ENCODE peak calls at places on chromosomes 7 and 10, in eight cellular contexts. K is cardiac muscle cell; X is effector memory CD4-positive, alpha-beta T cell; M is right cardiac atrium; I is psoas muscle; F is left ventricle myocardium inferior; N is IMR-90; J is colonic mucosa. W is an unnamed sample. For H3K4me1, the result is how much of the 10 kb centered on the place peaks cover.

GRCh38 chr7:44155191-44156185 is 14.4 kb upstream of the MYL7 start:
- DNase-seq in J (no peak), I (no peak), N (no peak), M (no peak), X (no peak), F (no peak), K (no peak), W (no peak)

GRCh38 chr10:62632071-62632809 is 172.3 kb upstream of the ADO start:
- DNase-seq in N (no peak), M (peak), I (no peak), X (peak), K (no peak), J (no peak), F (peak), W (peak)

GRCh38 chr7:137546671-137547070 is 203.1 kb upstream of the PTN start:
- DNase-seq in J (no peak), F (no peak), X (no peak), K (no peak), M (no peak), N (peak), I (no peak), W (no peak)

GRCh38 chr10:70656489-70656888 is 15.8 kb upstream of the ADAMTS14 start:
- DNase-seq in N (peak), F (no peak), I (no peak), X (no peak), K (no peak), J (no peak), M (no peak), W (no peak)

GRCh38 chr10:133307776-133308430 is 769 bp downstream of the TUBGCP2 start:
- DNase-seq in J (peak), M (peak), F (peak), K (peak), X (peak), N (peak), I (peak), W (peak)

GRCh38 chr7:51297986-51298385 is 18.6 kb downstream of the COBL start:
- DNase-seq in X (no peak), N (no peak), M (no peak), F (no peak), K (no peak), J (peak), I (no peak), W (no peak)

GRCh38 chr7:155798673-155799439 is 13.4 kb downstream of the SHH start:
- DNase-seq in K (no peak), F (no peak), J (no peak), N (no peak), X (no peak), I (no peak), M (peak), W (peak)

GRCh38 chr10:52949899-52950298 is 177.3 kb upstream of the MBL2 start:
- DNase-seq in J (no peak), M (peak), I (no peak), X (no peak), F (no peak), N (no peak), K (peak), W (no peak)

GRCh38 chr7:155257482-155258232 is 40.0 kb upstream of the INSIG1 start:
- DNase-seq in M (peak), K (no peak), X (no peak), F (peak), I (peak), N (no peak), J (no peak), W (no peak)

GRCh38 chr10:113297226-113297625 is 255.6 kb upstream of the HABP2 start:
- DNase-seq in X (no peak), I (no peak), F (no peak), K (no peak), M (no peak), J (no peak), N (peak), W (no peak)

GRCh38 chr7:50853311-50853710 is 70.6 kb upstream of the GRB10 start:
- DNase-seq in K (no peak), J (no peak), X (no peak), M (no peak), F (no peak), N (no peak), I (no peak), W (no peak)

GRCh38 chr10:114631678-114632417 is 26.2 kb downstream of the ABLIM1 start:
- DNase-seq in M (peak), F (peak), X (no peak), K (peak), J (peak), N (no peak), I (peak), W (no peak)

GRCh38 chr7:151020231-151020630 is 4.1 kb downstream of the ATG9B start:
- DNase-seq in K (no peak), N (no peak), J (no peak), M (no peak), F (no peak), I (no peak), X (no peak), W (no peak)

GRCh38 chr10:103153765-103154197 is 39.3 kb downstream of the NT5C2 start:
- DNase-seq in N (peak), X (no peak), I (no peak), F (no peak), J (no peak), K (no peak), M (no peak), W (no peak)

GRCh38 chr10:124477614-124478363 is 16.2 kb downstream of the LHPP start:
- DNase-seq in F (no peak), X (no peak), J (no peak), M (no peak), K (peak), I (no peak), N (no peak), W (no peak)

GRCh38 chr10:10196701-10197100 is 821.0 kb upstream of the CELF2 start:
- DNase-seq in K (no peak), J (no peak), F (no peak), N (no peak), I (no peak), M (no peak), X (no peak), W (no peak)

GRCh38 chr7:95622859-95623258 is 26.5 kb upstream of the PDK4 start:
- DNase-seq in K (no peak), F (no peak), I (no peak), N (no peak), M (no peak), J (no peak), X (no peak), W (no peak)

GRCh38 chr10:82942572-82943091 is 1067.6 kb downstream of the NRG3 start:
- DNase-seq in I (peak), F (peak), J (no peak), M (peak), N (no peak), K (no peak), X (no peak), W (no peak)

GRCh38 chr7:73482746-73483145 is 39.3 kb downstream of the BAZ1B start:
- DNase-seq in F (no peak), J (no peak), M (no peak), N (no peak), I (no peak), K (no peak), X (no peak), W (no peak)

GRCh38 chr7:101934618-101935017 is 117.2 kb downstream of the CUX1 start:
- DNase-seq in K (no peak), J (peak), F (no peak), I (no peak), X (no peak), N (no peak), M (peak), W (no peak)

GRCh38 chr7:98368721-98369120 is 32.2 kb downstream of the BAIAP2L1 start:
- DNase-seq in I (no peak), K (no peak), N (peak), J (no peak), M (no peak), X (no peak), F (no peak), W (no peak)

GRCh38 chr10:112115781-112116385 is 67.7 kb downstream of the GPAM start:
- DNase-seq in I (no peak), J (peak), M (no peak), K (peak), F (no peak), N (peak), X (no peak), W (peak)

GRCh38 chr10:70132098-70133029 is at the start of gene AIFM2:
- DNase-seq in X (no peak), N (peak), F (peak), J (peak), M (peak), K (peak), I (peak), W (peak)

GRCh38 chr10:103691723-103692380 is 163.5 kb downstream of the SH3PXD2A start:
- DNase-seq in J (no peak), I (no peak), X (no peak), N (peak), M (no peak), F (no peak), K (no peak), W (no peak)

GRCh38 chr10:132377326-132377725 is 19.7 kb upstream of the PWWP2B start:
- DNase-seq in F (no peak), N (no peak), I (no peak), M (peak), J (no peak), X (no peak), K (no peak), W (no peak)

GRCh38 chr7:28754027-28754426 is 204.1 kb downstream of the TRIL start:
- DNase-seq in K (no peak), M (peak), I (no peak), F (no peak), N (peak), J (no peak), X (no peak), W (no peak)

GRCh38 chr10:124172241-124172661 is 78.9 kb upstream of the CHST15 start:
- DNase-seq in M (no peak), F (no peak), J (peak), K (no peak), X (no peak), N (no peak), I (no peak), W (no peak)

GRCh38 chr10:132836248-132836831 is 50.4 kb upstream of the NKX6-2 start:
- DNase-seq in M (peak), K (no peak), N (no peak), F (peak), X (no peak), J (no peak), I (peak), W (no peak)

GRCh38 chr10:86670290-86670811 is 2.0 kb downstream of the LDB3 start:
- DNase-seq in X (no peak), M (no peak), I (peak), N (no peak), F (no peak), J (no peak), K (peak), W (no peak)

GRCh38 chr10:87618470-87619423 is 40.9 kb upstream of the PAPSS2 start:
- DNase-seq in N (peak), K (no peak), M (no peak), I (no peak), F (no peak), X (no peak), J (peak), W (no peak)

GRCh38 chr10:79185796-79186374 is 117.1 kb downstream of the ZMIZ1 start:
- DNase-seq in N (no peak), I (no peak), X (no peak), J (no peak), M (peak), K (no peak), F (no peak), W (no peak)

GRCh38 chr10:130749911-130750310 is 561.6 kb downstream of the TCERG1L start:
- DNase-seq in F (no peak), I (no peak), N (no peak), X (no peak), K (no peak), J (no peak), M (no peak), W (no peak)

GRCh38 chr10:52541082-52541481 is 227.0 kb downstream of the DKK1 start:
- DNase-seq in J (no peak), M (no peak), I (no peak), X (no peak), F (no peak), N (peak), K (no peak), W (no peak)

GRCh38 chr7:151377406-151377805 is 32.4 kb downstream of the WDR86 start:
- DNase-seq in I (no peak), J (no peak), F (no peak), K (no peak), N (no peak), X (no peak), M (no peak), W (no peak)

DNA sequence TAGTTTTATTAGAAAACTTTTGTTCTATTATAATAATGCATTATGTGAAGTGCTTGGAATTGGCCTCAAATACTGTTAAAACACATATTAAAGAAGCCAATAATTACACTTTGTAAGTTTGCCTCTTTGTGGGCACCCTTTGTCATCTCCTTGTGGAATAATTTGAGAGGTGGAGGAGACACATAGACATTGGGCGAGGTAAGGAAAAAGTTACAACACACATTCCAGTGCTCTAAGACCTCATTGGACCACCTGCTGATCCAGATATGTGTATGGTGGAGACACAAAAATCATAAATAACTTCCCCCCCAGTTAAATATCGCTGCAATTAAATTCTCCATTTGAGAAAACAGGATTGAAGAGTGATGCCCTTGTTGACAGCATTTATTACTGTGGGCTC is 511.8 kb downstream of the GFRA1 start:
- DNase-seq in X (no peak), F (no peak), J (no peak), K (no peak), M (no peak), N (no peak), I (no peak), W (no peak)
- H3K27ac ChIP-seq in X (no peak), F (no peak), J (no peak), K (no peak), M (no peak), N (no peak), I (no peak), W (no peak)

GRCh38 chr10:119996944-119997343 is 104.4 kb downstream of the SEC23IP start:
- DNase-seq in I (no peak), X (no peak), M (no peak), N (no peak), F (no peak), K (no peak), J (no peak), W (no peak)

GRCh38 chr10:119991816-119992215 is 99.3 kb downstream of the SEC23IP start:
- DNase-seq in X (no peak), N (no peak), J (no peak), K (no peak), M (no peak), I (no peak), F (no peak), W (no peak)

GRCh38 chr10:119997429-119997828 is 104.9 kb downstream of the SEC23IP start:
- DNase-seq in F (no peak), K (no peak), N (no peak), I (no peak), X (no peak), J (no peak), M (no peak), W (no peak)
- H3K4me1 ChIP-seq in F (under half), K (under half), N (under half), I (under half), X (under half), J (under half), M (under half), W (under half)

GRCh38 chr10:58627392-58627791 is 114.7 kb downstream of the BICC1 start:
- DNase-seq in M (no peak), X (no peak), N (no peak), K (no peak), F (no peak), I (no peak), J (no peak), W (no peak)

GRCh38 chr10:58631715-58632114 is 119.0 kb downstream of the BICC1 start:
- DNase-seq in M (no peak), N (no peak), J (no peak), I (no peak), X (no peak), K (no peak), F (no peak), W (no peak)

GRCh38 chr10:58637372-58637771 is 124.7 kb downstream of the BICC1 start:
- DNase-seq in I (no peak), M (no peak), F (no peak), X (no peak), K (no peak), J (peak), N (no peak), W (no peak)

GRCh38 chr10:58632211-58632610 is 119.5 kb downstream of the BICC1 start:
- DNase-seq in N (no peak), I (no peak), F (no peak), M (no peak), X (no peak), J (no peak), K (no peak), W (no peak)
- H3K27ac ChIP-seq in N (no peak), I (no peak), F (no peak), M (no peak), X (no peak), J (no peak), K (no peak), W (no peak)

GRCh38 chr10:11263039-11263345 is 245.3 kb downstream of the CELF2 start:
- DNase-seq in N (no peak), M (no peak), F (no peak), X (no peak), J (no peak), K (no peak), I (no peak), W (no peak)
- H3K4me1 ChIP-seq in N (under half), M (under half), F (half or more), X (under half), J (under half), K (under half), I (under half), W (under half)

DNA sequence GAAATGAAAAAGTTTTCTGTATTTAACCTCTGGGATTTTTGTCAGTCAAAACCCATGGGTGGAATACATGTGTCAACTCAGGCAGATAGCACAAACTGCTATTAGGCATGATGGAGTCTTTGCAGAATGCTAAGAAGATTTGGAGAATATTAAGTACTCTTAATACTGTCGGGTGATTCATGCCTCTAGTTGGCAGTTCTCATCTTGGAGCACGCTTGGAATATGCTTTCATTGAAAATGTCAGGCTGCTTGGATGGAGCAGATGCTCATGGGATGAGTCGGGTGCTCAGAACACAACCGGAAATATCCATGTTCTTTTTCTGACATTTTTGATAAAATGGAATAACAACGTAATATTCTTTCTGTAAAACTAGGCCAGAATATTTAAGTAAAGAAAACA is 27.6 kb upstream of the PRKG1 start:
- DNase-seq in M (no peak), J (no peak), K (no peak), F (no peak), X (no peak), N (no peak), I (no peak), W (no peak)
- H3K27ac ChIP-seq in M (no peak), J (no peak), K (no peak), F (peak), X (no peak), N (no peak), I (no peak), W (no peak)

DNA sequence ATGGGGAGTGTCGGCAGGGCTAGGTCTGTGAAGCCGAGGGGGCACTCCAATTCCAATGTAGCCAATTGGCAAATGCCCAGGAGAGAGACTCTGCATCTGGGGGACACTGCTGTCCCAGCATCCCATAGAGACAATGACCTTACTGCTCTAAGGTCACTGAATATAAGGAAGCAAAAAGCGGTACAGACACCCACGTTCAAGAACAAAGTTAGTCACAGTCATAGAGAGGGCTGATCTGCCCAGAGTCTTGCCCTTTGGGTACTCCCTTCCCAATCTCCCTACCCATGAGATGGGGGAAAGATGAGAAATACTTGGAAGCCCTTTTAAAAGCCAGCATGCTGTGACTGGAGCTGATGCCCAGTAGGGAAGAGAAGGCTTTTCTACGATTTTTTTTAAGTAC is 76.3 kb upstream of the GSDME start:
- DNase-seq in I (no peak), M (no peak), F (no peak), J (no peak), X (no peak), K (no peak), N (no peak), W (no peak)
- H3K4me1 ChIP-seq in I (under half), M (under half), F (under half), J (under half), X (under half), K (under half), N (under half), W (under half)

W was measured in CD4-positive, CD25-positive, alpha-beta regulatory T cell.